ENCODE peak calls at places on chromosomes 11 and 22, in seven cellular contexts. One of them, this sample, is unnamed.

GRCh38 chr11:133693110-133693509 is 152.2 kb downstream of the SPATA19 start:
- DNase-seq in SHP77: no peak
- DNase-seq in AG09309: no peak
- DNase-seq in SW 1271: no peak
- DNase-seq in psoas muscle: no peak
- DNase-seq in stimulated activated naive CD4-positive, alpha-beta T cell: no peak
- DNase-seq in fibroblast of lung: no peak
- DNase-seq in this sample: no peak

GRCh38 chr11:121936781-121937447 is 179.1 kb downstream of the BLID start:
- DNase-seq in SHP77: no peak
- DNase-seq in AG09309: peak
- DNase-seq in SW 1271: no peak
- DNase-seq in psoas muscle: no peak
- DNase-seq in stimulated activated naive CD4-positive, alpha-beta T cell: no peak
- DNase-seq in fibroblast of lung: peak
- DNase-seq in this sample: no peak

GRCh38 chr22:46568102-46568809 is 30.8 kb upstream of the CELSR1 start:
- DNase-seq in SHP77: no peak
- DNase-seq in AG09309: no peak
- DNase-seq in SW 1271: no peak
- DNase-seq in psoas muscle: peak
- DNase-seq in stimulated activated naive CD4-positive, alpha-beta T cell: no peak
- DNase-seq in fibroblast of lung: no peak
- DNase-seq in this sample: no peak

GRCh38 chr11:101567086-101567485 is 16.7 kb downstream of the TRPC6 start:
- DNase-seq in SHP77: no peak
- DNase-seq in AG09309: no peak
- DNase-seq in SW 1271: no peak
- DNase-seq in psoas muscle: no peak
- DNase-seq in stimulated activated naive CD4-positive, alpha-beta T cell: no peak
- DNase-seq in fibroblast of lung: no peak
- DNase-seq in this sample: no peak

GRCh38 chr22:29202231-29203192 is 3.2 kb upstream of the EMID1 start:
- DNase-seq in SHP77: peak
- DNase-seq in AG09309: no peak
- DNase-seq in SW 1271: no peak
- DNase-seq in psoas muscle: peak
- DNase-seq in stimulated activated naive CD4-positive, alpha-beta T cell: no peak
- DNase-seq in fibroblast of lung: peak
- DNase-seq in this sample: peak

GRCh38 chr22:35477911-35478582 is 62.6 kb upstream of the RASD2 start:
- DNase-seq in SHP77: peak
- DNase-seq in AG09309: peak
- DNase-seq in SW 1271: no peak
- DNase-seq in psoas muscle: peak
- DNase-seq in stimulated activated naive CD4-positive, alpha-beta T cell: no peak
- DNase-seq in fibroblast of lung: peak
- DNase-seq in this sample: peak

GRCh38 chr22:37305873-37306272 is 23.6 kb downstream of the CYTH4 start:
- DNase-seq in SHP77: no peak
- DNase-seq in AG09309: no peak
- DNase-seq in SW 1271: no peak
- DNase-seq in psoas muscle: no peak
- DNase-seq in stimulated activated naive CD4-positive, alpha-beta T cell: no peak
- DNase-seq in fibroblast of lung: no peak
- DNase-seq in this sample: no peak

GRCh38 chr11:125514336-125515101 is 18.5 kb upstream of the FEZ1 start:
- DNase-seq in SHP77: no peak
- DNase-seq in AG09309: peak
- DNase-seq in SW 1271: no peak
- DNase-seq in psoas muscle: no peak
- DNase-seq in stimulated activated naive CD4-positive, alpha-beta T cell: peak
- DNase-seq in fibroblast of lung: peak
- DNase-seq in this sample: peak

GRCh38 chr11:131465746-131466145 is 95.3 kb downstream of the NTM start:
- DNase-seq in SHP77: no peak
- DNase-seq in AG09309: no peak
- DNase-seq in SW 1271: no peak
- DNase-seq in psoas muscle: no peak
- DNase-seq in stimulated activated naive CD4-positive, alpha-beta T cell: no peak
- DNase-seq in fibroblast of lung: no peak
- DNase-seq in this sample: no peak

GRCh38 chr11:87548797-87549196 is 511.1 kb downstream of the TMEM135 start:
- DNase-seq in SHP77: no peak
- DNase-seq in AG09309: no peak
- DNase-seq in SW 1271: no peak
- DNase-seq in psoas muscle: no peak
- DNase-seq in stimulated activated naive CD4-positive, alpha-beta T cell: no peak
- DNase-seq in fibroblast of lung: no peak
- DNase-seq in this sample: no peak

GRCh38 chr11:42422094-42422493 is 889.7 kb upstream of the API5 start:
- DNase-seq in SHP77: no peak
- DNase-seq in AG09309: no peak
- DNase-seq in SW 1271: no peak
- DNase-seq in psoas muscle: no peak
- DNase-seq in stimulated activated naive CD4-positive, alpha-beta T cell: no peak
- DNase-seq in fibroblast of lung: no peak
- DNase-seq in this sample: no peak

GRCh38 chr11:95279921-95280861 is 49.2 kb upstream of the SESN3 start:
- DNase-seq in SHP77: no peak
- DNase-seq in AG09309: no peak
- DNase-seq in SW 1271: no peak
- DNase-seq in psoas muscle: peak
- DNase-seq in stimulated activated naive CD4-positive, alpha-beta T cell: no peak
- DNase-seq in fibroblast of lung: no peak
- DNase-seq in this sample: peak

GRCh38 chr22:20965104-20965887 is 1.8 kb upstream of the AIFM3 start:
- DNase-seq in SHP77: no peak
- DNase-seq in AG09309: no peak
- DNase-seq in SW 1271: no peak
- DNase-seq in psoas muscle: peak
- DNase-seq in stimulated activated naive CD4-positive, alpha-beta T cell: no peak
- DNase-seq in fibroblast of lung: no peak
- DNase-seq in this sample: no peak

This sample was measured in Daoy.